ENCODE peak calls at places on chromosomes 16 and 17, in ten cellular contexts. O, D, M, K, Q, Y, J, R, W and N are unnamed samples.

GRCh38 chr16:67801889-67802288 is 4.5 kb downstream of the RANBP10 start:
- DNase-seq in J (no peak), D (no peak), Q (no peak), Y (no peak), O (no peak), K (peak; percentile 31), R (no peak), M (no peak), W (no peak), N (no peak)

GRCh38 chr16:64982581-64982980 is 139.3 kb downstream of the CDH11 start:
- DNase-seq in R (no peak), J (no peak), D (no peak), W (no peak), M (no peak), K (no peak), Q (no peak), O (no peak), Y (no peak), N (peak; percentile 8)

GRCh38 chr16:27642753-27643152 is 92.8 kb downstream of the KATNIP start:
- DNase-seq in Q (no peak), M (peak; percentile 7), R (no peak), J (no peak), D (peak; percentile 9), Y (peak; percentile 44), O (no peak), K (no peak), W (no peak), N (peak; percentile 15)

GRCh38 chr17:64787255-64787920 is 125.3 kb upstream of the SMURF2 start:
- DNase-seq in W (no peak), Y (no peak), J (no peak), K (no peak), M (no peak), D (no peak), R (no peak), O (no peak), Q (no peak), N (no peak)

GRCh38 chr17:30372755-30373154 is 6.0 kb upstream of the CPD start:
- DNase-seq in R (no peak), Y (peak; percentile 64), J (no peak), K (no peak), M (no peak), O (no peak), Q (no peak), W (peak; percentile 42), D (no peak), N (no peak)

GRCh38 chr17:45021607-45022287 is 29.7 kb downstream of the DCAKD start:
- DNase-seq in K (peak; percentile 62), R (peak; percentile 64), M (no peak), Y (peak; percentile 67), W (peak; percentile 89), Q (peak; percentile 54), J (peak; percentile 50), D (no peak), O (peak; percentile 61), N (no peak)

GRCh38 chr17:77882481-77883212 is 75.9 kb upstream of the TNRC6C start:
- DNase-seq in O (peak; percentile 95), K (peak; percentile 85), W (peak; percentile 25), Q (no peak), R (no peak), D (peak; percentile 24), Y (peak; percentile 31), J (no peak), M (no peak), N (no peak)

GRCh38 chr16:31421587-31421986 is 6.6 kb downstream of the COX6A2 start:
- DNase-seq in R (no peak), K (peak; percentile 69), J (no peak), M (no peak), Q (no peak), D (no peak), O (peak; percentile 81), Y (no peak), W (no peak), N (no peak)

GRCh38 chr16:54568897-54569807 is 282.6 kb upstream of the IRX3 start:
- DNase-seq in K (no peak), D (no peak), Y (no peak), J (peak; percentile 82), Q (no peak), M (no peak), O (no peak), W (no peak), R (no peak), N (peak; percentile 2)

GRCh38 chr17:78316867-78317816 is 42.7 kb downstream of the SOCS3 start:
- DNase-seq in O (no peak), K (no peak), J (no peak), W (no peak), Y (peak; percentile 84), R (peak; percentile 27), M (no peak), D (no peak), Q (peak; percentile 28), N (no peak)

GRCh38 chr16:81005644-81006471 is 827 bp downstream of the CMC2 start:
- DNase-seq in M (no peak), J (no peak), K (no peak), Y (peak; percentile 57), D (no peak), R (no peak), W (no peak), O (no peak), Q (no peak), N (no peak)

GRCh38 chr16:9645911-9646310 is 536.3 kb downstream of the GRIN2A start:
- DNase-seq in K (no peak), J (no peak), D (no peak), Q (no peak), R (no peak), M (no peak), W (no peak), O (no peak), Y (no peak), N (no peak)

GRCh38 chr17:63753215-63753614 is 11.6 kb upstream of the STRADA start:
- DNase-seq in M (no peak), W (no peak), Q (no peak), Y (no peak), R (no peak), J (no peak), K (no peak), O (no peak), D (no peak), N (no peak)

GRCh38 chr16:24534634-24535033 is 4.7 kb upstream of the RBBP6 start:
- DNase-seq in Y (peak; percentile 49), R (no peak), O (no peak), Q (no peak), D (no peak), W (no peak), M (no peak), J (no peak), K (no peak), N (no peak)

GRCh38 chr17:6753006-6753445 is 2.8 kb upstream of the XAF1 start:
- DNase-seq in R (no peak), J (peak; percentile 4), Y (no peak), W (peak; percentile 79), O (peak; percentile 77), K (no peak), Q (no peak), D (peak; percentile 61), M (peak; percentile 46), N (peak; percentile 91)

GRCh38 chr16:87897563-87898505 is 28.5 kb upstream of the SLC7A5 start:
- DNase-seq in Y (no peak), M (no peak), D (no peak), J (no peak), O (peak; percentile 72), R (no peak), K (peak; percentile 61), Q (no peak), W (no peak), N (no peak)

GRCh38 chr17:81412490-81413093 is 17.3 kb downstream of the BAHCC1 start:
- DNase-seq in D (no peak), K (peak; percentile 10), R (no peak), J (no peak), M (no peak), Q (no peak), W (no peak), Y (no peak), O (peak; percentile 67), N (no peak)

GRCh38 chr17:78458091-78458490 is 79.6 kb downstream of the PGS1 start:
- DNase-seq in R (no peak), J (no peak), D (no peak), M (no peak), Q (no peak), Y (no peak), K (no peak), W (no peak), O (no peak), N (no peak)